ENCODE peak calls at places on chromosomes 13 and 19, in seven cellular contexts. R is A549, E is IMR-90, A is GM12878, W is HCT116, X is K562, V is HepG2. Q is an unnamed sample.

GRCh38 chr19:9352505-9352904 is 10.3 kb upstream of the ZNF177 start:
- DNase-seq in R (no peak), E (no peak), A (no peak), W (no peak), X (no peak), V (no peak), Q (no peak)

GRCh38 chr19:33796164-33797100 is at the start of gene KCTD15:
- DNase-seq in R (peak), E (peak), A (no peak), W (no peak), X (peak), V (no peak), Q (no peak)

GRCh38 chr19:38989066-38989605 is 13.6 kb upstream of the FBXO17 start:
- DNase-seq in R (peak), E (no peak), A (no peak), W (no peak), X (peak), V (no peak), Q (no peak)

GRCh38 chr19:39969681-39970423 is 1.1 kb upstream of the PSMC4 start:
- DNase-seq in R (no peak), E (no peak), A (no peak), W (no peak), X (peak), V (no peak), Q (no peak)

GRCh38 chr13:112442483-112443090 is 66.4 kb downstream of the SPACA7 start:
- DNase-seq in R (no peak), E (peak), A (no peak), W (no peak), X (no peak), V (no peak), Q (no peak)

GRCh38 chr19:48295458-48295857 is 25.6 kb downstream of the ZNF114 start:
- DNase-seq in R (no peak), E (no peak), A (no peak), W (no peak), X (no peak), V (peak), Q (no peak)

GRCh38 chr13:80010846-80011245 is 330.1 kb downstream of the SPRY2 start:
- DNase-seq in R (no peak), E (no peak), A (no peak), W (no peak), X (no peak), V (no peak), Q (no peak)

GRCh38 chr19:19170053-19170945 is at the start of gene MEF2B:
- DNase-seq in R (peak), E (peak), A (no peak), W (no peak), X (peak), V (peak), Q (peak)

GRCh38 chr19:49802836-49803528 is 10.1 kb downstream of the FUZ start:
- DNase-seq in R (no peak), E (no peak), A (no peak), W (no peak), X (no peak), V (no peak), Q (no peak)

GRCh38 chr13:62583466-62583865 is 1167.8 kb upstream of the PCDH20 start:
- DNase-seq in R (no peak), E (no peak), A (no peak), W (no peak), X (no peak), V (no peak), Q (no peak)

GRCh38 chr13:76379341-76380105 is 506.7 kb downstream of the KCTD12 start:
- DNase-seq in R (no peak), E (no peak), A (no peak), W (no peak), X (no peak), V (no peak), Q (no peak)

GRCh38 chr13:30371649-30372265 is 50.5 kb upstream of the UBE2L5 start:
- DNase-seq in R (peak), E (peak), A (peak), W (peak), X (peak), V (peak), Q (no peak)

GRCh38 chr13:25541434-25542123 is 169.8 kb downstream of the ATP8A2 start:
- DNase-seq in R (no peak), E (no peak), A (no peak), W (no peak), X (peak), V (no peak), Q (no peak)

GRCh38 chr19:54266133-54266532 is 9.1 kb upstream of the LILRB5 start:
- DNase-seq in R (peak), E (peak), A (peak), W (peak), X (peak), V (peak), Q (peak)

GRCh38 chr19:55537741-55538111 is 793 bp upstream of the SBK2 start:
- DNase-seq in R (peak), E (peak), A (no peak), W (no peak), X (no peak), V (no peak), Q (no peak)

GRCh38 chr13:24454100-24454499 is 58.5 kb downstream of the PARP4 start:
- DNase-seq in R (no peak), E (no peak), A (no peak), W (no peak), X (no peak), V (no peak), Q (no peak)

GRCh38 chr13:104326523-104326922 is 1260.3 kb upstream of the SLC10A2 start:
- DNase-seq in R (no peak), E (no peak), A (no peak), W (no peak), X (no peak), V (no peak), Q (no peak)

GRCh38 chr19:17719730-17720486 is 628 bp downstream of the MAP1S start:
- DNase-seq in R (no peak), E (no peak), A (no peak), W (no peak), X (no peak), V (no peak), Q (no peak)

GRCh38 chr19:34128558-34129250 is 43.6 kb upstream of the LSM14A start:
- DNase-seq in R (no peak), E (no peak), A (no peak), W (no peak), X (no peak), V (no peak), Q (no peak)

GRCh38 chr13:33033361-33033812 is 17.2 kb downstream of the KL start:
- DNase-seq in R (no peak), E (no peak), A (no peak), W (no peak), X (no peak), V (no peak), Q (no peak)

GRCh38 chr13:113275387-113275786 is 21.7 kb upstream of the LAMP1 start:
- DNase-seq in R (peak), E (peak), A (no peak), W (peak), X (peak), V (peak), Q (peak)

GRCh38 chr13:96104516-96104915 is 14.6 kb downstream of the HS6ST3 start:
- DNase-seq in R (no peak), E (no peak), A (no peak), W (no peak), X (no peak), V (no peak), Q (no peak)

GRCh38 chr13:77784531-77784930 is 87.0 kb downstream of the SLAIN1 start:
- DNase-seq in R (no peak), E (no peak), A (no peak), W (no peak), X (no peak), V (no peak), Q (no peak)

GRCh38 chr13:52348081-52348480 is 57.9 kb downstream of the THSD1 start:
- DNase-seq in R (peak), E (peak), A (no peak), W (peak), X (no peak), V (no peak), Q (no peak)

GRCh38 chr13:109897988-109898623 is 111.7 kb upstream of the IRS2 start:
- DNase-seq in R (no peak), E (no peak), A (no peak), W (no peak), X (no peak), V (no peak), Q (no peak)

GRCh38 chr19:18233224-18233825 is 7.1 kb upstream of the PDE4C start:
- DNase-seq in R (peak), E (peak), A (no peak), W (no peak), X (peak), V (peak), Q (no peak)

GRCh38 chr19:21022996-21023395 is 2.5 kb downstream of the ZNF430 start:
- DNase-seq in R (no peak), E (peak), A (no peak), W (peak), X (peak), V (peak), Q (no peak)

GRCh38 chr19:50417850-50418185 is 920 bp upstream of the SPIB start:
- DNase-seq in R (no peak), E (no peak), A (no peak), W (no peak), X (no peak), V (no peak), Q (no peak)

GRCh38 chr19:30402790-30403189 is 30.6 kb downstream of the ZNF536 start:
- DNase-seq in R (no peak), E (no peak), A (no peak), W (no peak), X (no peak), V (no peak), Q (no peak)
- TF ChIP-seq CEBPB in R (no peak), E (no peak), A (no peak), W (no peak), X (no peak), V (no peak), Q (no peak)

GRCh38 chr19:13823256-13823655 is 28.0 kb downstream of the ZSWIM4 start:
- DNase-seq in R (no peak), E (no peak), A (no peak), W (no peak), X (no peak), V (no peak), Q (no peak)
- TF ChIP-seq CEBPB in R (no peak), E (no peak), A (no peak), W (no peak), X (no peak), V (no peak), Q (no peak)

GRCh38 chr13:85413664-85414063 is 385.6 kb downstream of the SLITRK6 start:
- DNase-seq in R (no peak), E (no peak), A (no peak), W (no peak), X (no peak), V (no peak), Q (no peak)

GRCh38 chr13:85408415-85408814 is 390.8 kb downstream of the SLITRK6 start:
- DNase-seq in R (no peak), E (no peak), A (no peak), W (no peak), X (no peak), V (no peak), Q (no peak)

GRCh38 chr13:85412448-85412847 is 386.8 kb downstream of the SLITRK6 start:
- DNase-seq in R (no peak), E (no peak), A (no peak), W (no peak), X (no peak), V (no peak), Q (no peak)

GRCh38 chr13:85406269-85406975 is 392.8 kb downstream of the SLITRK6 start:
- DNase-seq in R (no peak), E (no peak), A (no peak), W (no peak), X (no peak), V (no peak), Q (no peak)

DNA sequence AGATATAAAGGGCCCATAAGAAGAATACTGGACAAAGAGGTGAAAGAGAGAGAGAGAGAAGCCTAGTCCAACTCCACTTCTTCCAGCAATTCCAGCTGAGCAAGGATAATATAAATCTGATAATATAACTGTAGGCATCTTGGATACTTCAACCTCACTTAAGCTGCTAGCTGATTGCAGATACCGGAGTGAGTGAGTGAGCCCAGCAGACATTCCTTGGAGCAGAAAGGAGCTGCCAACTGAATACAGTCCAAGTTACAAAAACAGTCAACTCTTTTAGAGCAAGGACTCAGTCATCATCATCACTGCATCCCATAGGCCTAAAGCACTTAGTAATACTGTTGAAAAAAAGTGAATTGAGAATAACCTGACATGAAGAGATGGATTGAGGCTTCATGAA is 387.6 kb downstream of the SLITRK6 start:
- DNase-seq in R (no peak), E (peak), A (no peak), W (no peak), X (no peak), V (no peak), Q (no peak)
- TF ChIP-seq CEBPB in R (no peak), E (no peak), A (no peak), W (no peak), X (no peak), V (no peak), Q (no peak)

DNA sequence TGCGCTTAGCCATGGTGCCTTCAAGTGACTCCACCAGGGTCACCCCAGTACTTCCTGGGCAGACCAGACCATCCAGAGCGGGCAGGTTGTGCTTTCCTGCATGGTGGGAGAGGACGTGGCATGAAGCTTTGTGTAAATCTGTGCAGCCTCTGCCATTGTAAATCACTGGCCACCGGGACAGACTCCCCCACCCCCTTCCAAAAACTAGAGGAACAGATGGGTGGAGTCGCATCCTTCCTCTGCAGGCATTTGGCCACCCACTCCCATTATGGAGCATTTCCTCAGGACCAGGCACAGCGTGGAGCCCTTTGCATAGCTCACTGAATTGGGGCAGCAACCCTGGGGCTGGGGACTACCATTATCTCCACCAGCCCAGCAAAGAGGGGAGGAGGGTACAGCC is 8.2 kb downstream of the BCKDHA start:
- DNase-seq in R (no peak), E (no peak), A (no peak), W (no peak), X (no peak), V (no peak), Q (no peak)
- TF ChIP-seq CEBPB in R (no peak), E (no peak), A (no peak), W (no peak), X (no peak), V (no peak), Q (no peak)

DNA sequence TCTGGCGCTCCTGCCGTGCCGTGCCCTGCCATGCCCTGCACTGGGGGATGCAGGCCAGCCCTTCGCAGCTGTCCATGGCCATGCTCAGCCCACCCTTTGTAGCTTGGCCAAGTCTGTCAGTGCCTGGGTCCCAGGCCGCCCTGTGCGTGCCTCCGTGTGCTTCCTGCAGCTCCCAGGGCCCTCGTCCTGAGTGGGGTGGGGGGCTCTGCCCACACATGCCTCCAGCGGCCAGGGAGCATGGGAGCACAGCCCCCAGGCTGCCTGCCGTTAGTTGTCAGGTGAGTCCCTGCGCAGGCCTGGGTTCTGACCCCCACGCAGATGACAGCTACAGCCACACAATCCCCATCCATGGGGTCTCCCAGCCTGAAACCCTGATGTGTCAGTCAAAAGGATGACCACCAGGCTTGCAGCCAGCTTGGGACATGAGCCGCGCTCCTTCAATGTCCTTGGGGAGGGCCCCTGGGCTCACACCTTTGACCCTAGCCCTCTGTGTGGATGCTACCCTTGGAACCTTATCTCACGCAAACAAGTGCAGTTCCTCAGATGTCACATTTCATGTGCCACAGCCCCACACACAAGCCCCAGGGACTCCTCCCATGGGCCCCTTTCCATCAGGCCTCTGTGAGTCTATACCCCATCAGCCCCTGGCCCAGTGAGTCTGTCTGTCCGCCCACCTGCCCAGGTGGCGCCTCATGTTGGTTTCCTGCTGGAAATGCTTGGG is 24.5 kb downstream of the TMED1 start:
- DNase-seq in R (no peak), E (no peak), A (no peak), W (no peak), X (peak), V (peak), Q (no peak)
- TF ChIP-seq CEBPB in R (no peak), E (no peak), A (no peak), W (no peak), X (no peak), V (no peak), Q (no peak)

Q was measured in H1.